ENCODE peak calls at places on chromosomes 5 and 9, in six cellular contexts. H is right atrium auricular region, U is psoas muscle, Z is body of pancreas, D is LNCaP clone FGC, N is dorsolateral prefrontal cortex. C is an unnamed sample.

GRCh38 chr5:170082701-170083100 is 23.0 kb upstream of the FOXI1 start:
- DNase-seq in H (no peak), U (no peak), Z (no peak), D (no peak), N (no peak), C (no peak)

GRCh38 chr5:105530716-105531261 is 1968.2 kb upstream of the NUDT12 start:
- DNase-seq in H (no peak), U (no peak), Z (no peak), D (no peak), N (no peak), C (no peak)

GRCh38 chr9:111099199-111100005 is 61.1 kb upstream of the LPAR1 start:
- DNase-seq in H (no peak), U (no peak), Z (no peak), D (no peak), N (no peak), C (no peak)

GRCh38 chr5:143659614-143660238 is 152.2 kb upstream of the HMHB1 start:
- DNase-seq in H (no peak), U (no peak), Z (no peak), D (peak), N (no peak), C (no peak)

GRCh38 chr9:110152704-110153374 is 55.1 kb downstream of the C9orf152 start:
- DNase-seq in H (no peak), U (no peak), Z (no peak), D (no peak), N (no peak), C (no peak)

GRCh38 chr5:180799194-180799593 is 3.4 kb downstream of the MGAT1 start:
- DNase-seq in H (peak), U (no peak), Z (peak), D (no peak), N (no peak), C (no peak)

GRCh38 chr9:111438576-111439235 is 45.5 kb downstream of the ECPAS start:
- DNase-seq in H (no peak), U (no peak), Z (no peak), D (no peak), N (no peak), C (peak)

GRCh38 chr5:40483316-40483715 is 196.4 kb upstream of the PTGER4 start:
- DNase-seq in H (no peak), U (no peak), Z (no peak), D (no peak), N (no peak), C (no peak)

GRCh38 chr5:122458278-122458872 is 146.3 kb downstream of the SNCAIP start:
- DNase-seq in H (no peak), U (no peak), Z (peak), D (no peak), N (no peak), C (no peak)

GRCh38 chr9:107711528-107711927 is 222.0 kb upstream of the KLF4 start:
- DNase-seq in H (no peak), U (peak), Z (no peak), D (peak), N (no peak), C (peak)

GRCh38 chr9:114551750-114552685 is 35.6 kb upstream of the ATP6V1G1 start:
- DNase-seq in H (peak), U (no peak), Z (peak), D (no peak), N (no peak), C (peak)

GRCh38 chr5:172365948-172366608 is 82.5 kb upstream of the UBTD2 start:
- DNase-seq in H (no peak), U (no peak), Z (no peak), D (no peak), N (no peak), C (no peak)

GRCh38 chr5:143008809-143009521 is 238.8 kb downstream of the ARHGAP26 start:
- DNase-seq in H (peak), U (no peak), Z (peak), D (no peak), N (no peak), C (peak)

GRCh38 chr9:21709464-21710058 is 92.9 kb upstream of the MTAP start:
- DNase-seq in H (peak), U (no peak), Z (peak), D (peak), N (peak), C (no peak)

GRCh38 chr5:56815657-56816545 is 552 bp downstream of the MAP3K1 start:
- DNase-seq in H (no peak), U (peak), Z (peak), D (no peak), N (no peak), C (no peak)

GRCh38 chr5:97297063-97297715 is 114.1 kb upstream of the RIOK2 start:
- DNase-seq in H (no peak), U (no peak), Z (no peak), D (peak), N (peak), C (no peak)

GRCh38 chr5:64576241-64576640 is 70.4 kb downstream of the RGS7BP start:
- DNase-seq in H (no peak), U (no peak), Z (no peak), D (no peak), N (no peak), C (no peak)

GRCh38 chr9:136011703-136012496 is 50.7 kb upstream of the UBAC1 start:
- DNase-seq in H (peak), U (peak), Z (peak), D (no peak), N (peak), C (peak)

GRCh38 chr5:159112436-159112835 is 12.7 kb upstream of the EBF1 start:
- DNase-seq in H (no peak), U (no peak), Z (no peak), D (no peak), N (no peak), C (no peak)

GRCh38 chr9:86036555-86036954 is 62.8 kb downstream of the GOLM1 start:
- DNase-seq in H (no peak), U (no peak), Z (no peak), D (peak), N (no peak), C (no peak)

GRCh38 chr5:1883925-1884637 is 1.4 kb upstream of the IRX4 start:
- DNase-seq in H (no peak), U (peak), Z (no peak), D (no peak), N (no peak), C (no peak)

GRCh38 chr9:16030513-16031185 is 477.8 kb downstream of the CCDC171 start:
- DNase-seq in H (no peak), U (no peak), Z (no peak), D (no peak), N (no peak), C (peak)

GRCh38 chr5:171316258-171317121 is 7.4 kb downstream of the TLX3 start:
- DNase-seq in H (no peak), U (no peak), Z (peak), D (no peak), N (no peak), C (no peak)

GRCh38 chr9:108709126-108709525 is 146.7 kb downstream of the ACTL7B start:
- DNase-seq in H (no peak), U (no peak), Z (no peak), D (no peak), N (no peak), C (no peak)

GRCh38 chr5:1765141-1765879 is 34.3 kb downstream of the MRPL36 start:
- DNase-seq in H (no peak), U (no peak), Z (no peak), D (no peak), N (no peak), C (peak)

GRCh38 chr9:100602302-100602930 is 24.5 kb downstream of the CAVIN4 start:
- DNase-seq in H (no peak), U (no peak), Z (peak), D (peak), N (no peak), C (no peak)

DNA sequence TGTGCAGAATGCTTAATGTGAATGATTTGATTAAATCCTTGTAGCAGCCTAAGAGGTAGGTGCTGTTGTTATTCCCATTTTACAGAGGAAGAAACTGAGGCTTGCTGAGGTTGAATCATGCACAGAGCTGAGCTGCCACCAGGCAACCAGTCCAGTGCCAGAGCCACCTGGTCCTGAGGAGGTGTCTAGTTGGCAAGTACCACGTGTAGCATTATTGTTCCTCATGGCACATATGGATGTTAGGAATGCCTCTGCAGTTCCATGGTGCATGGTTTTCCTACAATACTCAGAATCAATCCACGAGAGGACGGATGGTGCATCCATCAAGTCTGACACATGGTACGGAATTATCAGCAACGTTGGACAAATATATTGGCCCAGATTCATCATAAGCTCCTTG is 8.9 kb downstream of the UBE2QL1 start:
- DNase-seq in H (no peak), U (no peak), Z (no peak), D (no peak), N (no peak), C (no peak)
- TF ChIP-seq CTCF in H (no peak), U (no peak), Z (no peak), D (no peak), N (no peak), C (no peak)

GRCh38 chr9:133701321-133701980 is 36.7 kb downstream of the SARDH start:
- DNase-seq in H (no peak), U (peak), Z (no peak), D (no peak), N (peak), C (no peak)
- H3K4me3 ChIP-seq in H (no peak), U (no peak), Z (no peak), D (no peak), N (no peak), C (no peak)

GRCh38 chr5:123545506-123545905 is 33.5 kb downstream of the CSNK1G3 start:
- DNase-seq in H (no peak), U (no peak), Z (peak), D (no peak), N (no peak), C (no peak)
- TF ChIP-seq CTCF in H (peak), U (peak), Z (peak), D (no peak), N (peak), C (peak)

GRCh38 chr5:14608169-14608568 is 26.6 kb downstream of the OTULINL start:
- DNase-seq in H (no peak), U (no peak), Z (no peak), D (no peak), N (no peak), C (no peak)

GRCh38 chr5:14603141-14603540 is 21.5 kb downstream of the OTULINL start:
- DNase-seq in H (no peak), U (no peak), Z (no peak), D (no peak), N (no peak), C (no peak)

GRCh38 chr5:14607089-14607488 is 25.5 kb downstream of the OTULINL start:
- DNase-seq in H (no peak), U (no peak), Z (no peak), D (no peak), N (no peak), C (no peak)
- H3K4me3 ChIP-seq in H (no peak), U (no peak), Z (no peak), D (no peak), N (no peak), C (no peak)

DNA sequence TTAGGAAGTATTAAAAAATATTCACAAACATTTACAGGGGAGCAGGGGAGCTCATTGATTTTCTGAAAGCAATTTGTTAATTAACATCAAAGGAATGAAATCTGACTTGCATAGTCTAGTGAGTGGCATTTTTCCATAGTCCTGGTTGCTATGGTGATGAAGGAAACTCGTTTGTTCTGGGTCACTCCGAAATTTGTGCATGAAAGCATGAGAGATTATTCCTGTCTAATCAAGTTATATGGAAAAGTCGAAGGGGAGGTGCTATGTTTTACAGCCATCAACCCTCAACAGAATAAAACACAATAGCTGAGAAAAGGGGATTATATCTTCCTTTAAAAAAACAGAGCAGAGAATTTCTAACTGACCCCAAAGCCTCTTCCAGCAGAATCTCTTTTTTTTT is 1495.7 kb upstream of the WWC1 start:
- DNase-seq in H (no peak), U (no peak), Z (no peak), D (no peak), N (no peak), C (no peak)
- TF ChIP-seq CTCF in H (no peak), U (no peak), Z (no peak), D (no peak), N (no peak), C (no peak)

DNA sequence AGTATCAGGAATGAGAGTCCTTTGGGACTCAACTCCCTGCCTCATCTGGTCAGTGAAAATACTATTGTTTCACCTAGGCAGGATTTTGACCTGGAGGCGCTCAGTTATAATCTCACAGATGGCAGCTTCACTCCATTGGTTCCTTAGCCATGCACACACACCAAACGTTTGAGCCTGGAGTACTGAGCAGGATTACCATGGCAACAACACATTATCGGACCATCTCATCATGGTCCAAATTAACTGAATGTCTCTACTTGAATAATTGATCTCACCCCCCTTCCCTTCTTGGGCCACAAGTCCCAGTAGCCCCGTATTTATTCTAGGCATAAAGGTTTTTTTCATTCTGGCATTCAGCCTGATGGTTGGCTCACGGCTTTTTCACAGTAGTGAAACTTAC is 14.9 kb upstream of the SREK1 start:
- DNase-seq in H (no peak), U (no peak), Z (no peak), D (no peak), N (no peak), C (no peak)
- H3K4me3 ChIP-seq in H (no peak), U (no peak), Z (no peak), D (no peak), N (no peak), C (no peak)

GRCh38 chr5:129094087-129094923 is at the start of gene ISOC1:
- DNase-seq in H (peak), U (peak), Z (peak), D (peak), N (peak), C (peak)
- TF ChIP-seq CTCF in H (peak), U (peak), Z (peak), D (peak), N (no peak), C (no peak)

GRCh38 chr9:2158111-2158610 is 143.0 kb downstream of the SMARCA2 start:
- DNase-seq in H (no peak), U (peak), Z (peak), D (peak), N (peak), C (peak)

GRCh38 chr9:2157277-2158105 is 142.3 kb downstream of the SMARCA2 start:
- DNase-seq in H (no peak), U (peak), Z (peak), D (no peak), N (peak), C (no peak)

GRCh38 chr9:2155966-2156365 is 140.8 kb downstream of the SMARCA2 start:
- DNase-seq in H (no peak), U (no peak), Z (no peak), D (no peak), N (no peak), C (no peak)

GRCh38 chr9:2159521-2160417 is 144.6 kb downstream of the SMARCA2 start:
- DNase-seq in H (no peak), U (no peak), Z (no peak), D (no peak), N (no peak), C (no peak)

GRCh38 chr9:2158729-2159128 is 143.6 kb downstream of the SMARCA2 start:
- DNase-seq in H (no peak), U (no peak), Z (no peak), D (no peak), N (no peak), C (no peak)
- H3K4me3 ChIP-seq in H (peak), U (peak), Z (no peak), D (peak), N (peak), C (peak)

DNA sequence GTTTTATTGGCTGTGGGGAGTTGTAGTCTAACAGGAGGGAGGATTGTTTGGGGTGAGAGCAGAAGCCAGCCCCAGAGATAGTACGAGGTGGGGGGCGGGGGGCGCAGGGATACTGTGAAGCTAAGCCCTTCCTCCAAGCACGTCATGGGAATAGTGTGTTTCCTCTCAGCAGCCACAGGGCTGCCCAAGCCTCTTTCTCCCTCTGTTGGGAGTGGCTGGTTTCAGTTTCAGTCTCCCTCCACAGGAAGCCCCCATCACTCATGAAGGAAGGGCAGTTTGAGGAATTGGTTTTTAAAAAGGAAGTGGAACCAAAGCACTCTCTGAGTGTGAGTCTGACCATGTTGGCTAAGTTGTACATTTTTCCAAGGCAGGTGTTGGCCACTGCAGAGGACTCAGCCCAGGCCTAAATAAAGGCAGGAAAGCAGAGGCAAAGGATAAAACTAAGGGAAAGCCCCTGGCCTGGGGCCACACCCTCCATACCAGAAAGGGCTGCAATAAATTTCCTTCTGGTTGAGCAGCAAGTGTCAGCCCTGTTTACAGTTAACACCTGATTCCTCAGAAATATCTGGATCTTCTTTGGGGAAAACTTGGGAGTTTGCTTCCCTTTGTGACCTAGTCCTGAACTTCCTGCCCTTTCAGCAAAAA is 3.2 kb downstream of the RAB24 start:
- DNase-seq in H (peak), U (no peak), Z (peak), D (no peak), N (no peak), C (peak)
- TF ChIP-seq CTCF in H (peak), U (no peak), Z (no peak), D (no peak), N (no peak), C (peak)

C was measured in astrocyte of the cerebellum.